ENCODE peak calls at places on chromosomes 13 and 19, in eight cellular contexts. One of them, this sample, is unnamed.

GRCh38 chr19:34188388-34188787 is 16.1 kb downstream of the LSM14A start:
- DNase-seq in NCI-H2081: no peak
- DNase-seq in transverse colon: no peak
- DNase-seq in anterior cingulate cortex: no peak
- DNase-seq in left colon: no peak
- DNase-seq in GM03348: no peak
- DNase-seq in effector memory CD4-positive, alpha-beta T cell: no peak
- DNase-seq in mucosa of gallbladder: no peak
- DNase-seq in this sample: no peak

GRCh38 chr19:16876904-16877361 is 11.9 kb upstream of the F2RL3 start:
- DNase-seq in NCI-H2081: no peak
- DNase-seq in transverse colon: peak
- DNase-seq in anterior cingulate cortex: no peak
- DNase-seq in left colon: no peak
- DNase-seq in GM03348: no peak
- DNase-seq in effector memory CD4-positive, alpha-beta T cell: no peak
- DNase-seq in mucosa of gallbladder: no peak
- DNase-seq in this sample: no peak

GRCh38 chr13:96527497-96527896 is 437.6 kb downstream of the HS6ST3 start:
- DNase-seq in NCI-H2081: no peak
- DNase-seq in transverse colon: no peak
- DNase-seq in anterior cingulate cortex: no peak
- DNase-seq in left colon: no peak
- DNase-seq in GM03348: no peak
- DNase-seq in effector memory CD4-positive, alpha-beta T cell: no peak
- DNase-seq in mucosa of gallbladder: no peak
- DNase-seq in this sample: no peak

GRCh38 chr19:31348416-31349159 is 648 bp downstream of the TSHZ3 start:
- DNase-seq in NCI-H2081: no peak
- DNase-seq in transverse colon: no peak
- DNase-seq in anterior cingulate cortex: no peak
- DNase-seq in left colon: peak
- DNase-seq in GM03348: peak
- DNase-seq in effector memory CD4-positive, alpha-beta T cell: no peak
- DNase-seq in mucosa of gallbladder: no peak
- DNase-seq in this sample: no peak

GRCh38 chr19:47013041-47013517 is 6.6 kb upstream of the NPAS1 start:
- DNase-seq in NCI-H2081: peak
- DNase-seq in transverse colon: peak
- DNase-seq in anterior cingulate cortex: peak
- DNase-seq in left colon: peak
- DNase-seq in GM03348: peak
- DNase-seq in effector memory CD4-positive, alpha-beta T cell: peak
- DNase-seq in mucosa of gallbladder: peak
- DNase-seq in this sample: peak

GRCh38 chr19:40799558-40800338 is 757 bp downstream of the EGLN2 start:
- DNase-seq in NCI-H2081: no peak
- DNase-seq in transverse colon: no peak
- DNase-seq in anterior cingulate cortex: no peak
- DNase-seq in left colon: peak
- DNase-seq in GM03348: peak
- DNase-seq in effector memory CD4-positive, alpha-beta T cell: no peak
- DNase-seq in mucosa of gallbladder: no peak
- DNase-seq in this sample: peak

GRCh38 chr13:41658057-41658642 is 200.8 kb downstream of the RGCC start:
- DNase-seq in NCI-H2081: no peak
- DNase-seq in transverse colon: no peak
- DNase-seq in anterior cingulate cortex: no peak
- DNase-seq in left colon: no peak
- DNase-seq in GM03348: no peak
- DNase-seq in effector memory CD4-positive, alpha-beta T cell: no peak
- DNase-seq in mucosa of gallbladder: no peak
- DNase-seq in this sample: no peak

GRCh38 chr19:5693195-5694166 is 3.4 kb downstream of the RPL36 start:
- DNase-seq in NCI-H2081: no peak
- DNase-seq in transverse colon: no peak
- DNase-seq in anterior cingulate cortex: no peak
- DNase-seq in left colon: no peak
- DNase-seq in GM03348: no peak
- DNase-seq in effector memory CD4-positive, alpha-beta T cell: no peak
- DNase-seq in mucosa of gallbladder: no peak
- DNase-seq in this sample: peak

GRCh38 chr13:59519776-59520175 is 644.0 kb downstream of the DIAPH3 start:
- DNase-seq in NCI-H2081: no peak
- DNase-seq in transverse colon: no peak
- DNase-seq in anterior cingulate cortex: no peak
- DNase-seq in left colon: no peak
- DNase-seq in GM03348: no peak
- DNase-seq in effector memory CD4-positive, alpha-beta T cell: no peak
- DNase-seq in mucosa of gallbladder: no peak
- DNase-seq in this sample: no peak